ENCODE peak calls at places on chromosomes 16 and 17, in eight cellular contexts. N is uterus; C is CD8-positive, alpha-beta T cell; A is colonic mucosa; M is Caco-2; X is NB4; V is lung; Z is adrenal gland. B is an unnamed sample.

GRCh38 chr17:74779948-74780400 is 3.8 kb upstream of the NAT9 start:
- DNase-seq in V (peak), A (no peak), N (no peak), X (peak), M (no peak), Z (peak), C (peak), B (no peak)

GRCh38 chr17:16991349-16992009 is 19.6 kb upstream of the TNFRSF13B start:
- DNase-seq in A (peak), Z (peak), V (peak), X (peak), C (peak), M (peak), N (peak), B (no peak)

GRCh38 chr16:19114359-19115147 is 789 bp downstream of the ITPRIPL2 start:
- DNase-seq in A (peak), M (peak), V (peak), C (no peak), X (no peak), Z (peak), N (peak), B (peak)

GRCh38 chr16:56189990-56190902 is 1.0 kb upstream of the GNAO1 start:
- DNase-seq in C (no peak), Z (no peak), M (no peak), V (no peak), N (no peak), X (no peak), A (no peak), B (no peak)

GRCh38 chr17:28328325-28328724 is 6.9 kb downstream of the IFT20 start:
- DNase-seq in M (peak), Z (no peak), N (no peak), C (no peak), V (no peak), A (no peak), X (no peak), B (peak)

GRCh38 chr17:43094129-43094834 is 30.9 kb downstream of the BRCA1 start:
- DNase-seq in A (no peak), V (no peak), N (no peak), C (no peak), X (no peak), Z (no peak), M (no peak), B (no peak)

GRCh38 chr16:72008424-72009216 is at the start of gene DHODH:
- DNase-seq in Z (peak), X (peak), V (peak), M (peak), C (peak), A (peak), N (peak), B (peak)

GRCh38 chr17:230371-230770 is 48.9 kb upstream of the DOC2B start:
- DNase-seq in V (no peak), X (no peak), Z (no peak), C (no peak), M (no peak), N (no peak), A (no peak), B (no peak)

GRCh38 chr16:12431547-12431946 is 372.1 kb downstream of the CPPED1 start:
- DNase-seq in N (no peak), V (no peak), M (no peak), X (no peak), C (no peak), Z (no peak), A (no peak), B (no peak)

GRCh38 chr17:4035081-4035680 is 70.9 kb upstream of the ATP2A3 start:
- DNase-seq in M (no peak), V (no peak), X (no peak), N (no peak), C (no peak), Z (no peak), A (no peak), B (no peak)

GRCh38 chr16:2779978-2780898 is 3.2 kb upstream of the ELOB start:
- DNase-seq in M (no peak), C (no peak), Z (peak), V (no peak), N (peak), A (no peak), X (no peak), B (peak)

GRCh38 chr16:24535827-24536226 is 3.5 kb upstream of the RBBP6 start:
- DNase-seq in N (no peak), Z (no peak), A (no peak), C (no peak), M (no peak), X (no peak), V (no peak), B (no peak)

GRCh38 chr16:24538756-24539294 is 541 bp upstream of the RBBP6 start:
- DNase-seq in C (no peak), M (no peak), A (no peak), X (no peak), Z (peak), V (no peak), N (no peak), B (no peak)

GRCh38 chr16:24536671-24537070 is 2.7 kb upstream of the RBBP6 start:
- DNase-seq in C (no peak), Z (no peak), X (no peak), N (no peak), M (no peak), A (no peak), V (no peak), B (no peak)

GRCh38 chr16:24539295-24539849 is at the start of gene RBBP6:
- DNase-seq in Z (peak), A (peak), X (peak), C (peak), V (peak), N (peak), M (peak), B (peak)

DNA sequence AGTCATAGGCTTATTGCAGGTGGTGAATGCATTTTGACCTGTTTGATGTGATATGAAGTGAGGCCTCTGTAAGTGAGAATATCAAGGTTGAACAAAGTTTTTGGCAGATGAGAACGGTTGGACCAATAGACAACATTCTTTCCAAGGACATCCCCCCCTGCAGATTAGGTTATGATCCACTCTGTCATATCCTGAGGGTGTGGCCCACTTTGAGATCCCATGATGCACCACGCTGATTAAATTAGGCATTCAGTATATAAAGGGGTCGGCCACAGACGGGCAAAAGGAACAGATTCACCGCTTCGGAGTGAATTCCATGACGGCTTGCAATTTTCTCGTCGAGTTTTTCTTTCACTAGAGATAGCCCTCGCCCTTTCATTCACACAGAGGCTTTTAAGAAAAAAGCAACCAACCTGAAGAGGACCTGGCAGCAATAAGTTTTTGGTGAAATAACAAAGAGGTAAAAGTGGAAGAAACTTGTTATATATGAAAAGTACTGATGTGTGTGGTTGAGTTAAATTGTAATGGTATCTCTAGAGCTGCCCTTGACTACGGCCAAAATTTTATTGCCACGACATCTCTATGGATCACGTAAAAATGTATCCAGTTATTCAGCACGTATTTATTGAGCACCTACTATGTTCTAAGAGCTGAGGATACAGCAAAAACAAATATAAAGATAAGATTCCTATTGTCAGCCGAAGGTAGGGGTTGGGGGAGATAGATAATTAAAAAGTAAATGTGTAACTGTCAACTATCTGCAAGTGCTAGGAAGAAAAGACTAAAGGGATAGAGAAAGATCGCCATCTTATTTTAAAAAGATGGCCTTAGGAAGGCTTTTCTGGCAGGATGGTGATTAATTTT is 1.7 kb upstream of the RBBP6 start:
- DNase-seq in X (peak), Z (no peak), N (no peak), M (no peak), C (no peak), A (no peak), V (no peak), B (no peak)
- H3K4me3 ChIP-seq in X (no peak), Z (no peak), N (no peak), M (no peak), C (no peak), A (no peak), V (no peak), B (no peak)

GRCh38 chr17:61927211-61928100 is at the start of gene INTS2:
- DNase-seq in Z (peak), M (peak), C (peak), V (peak), X (peak), N (peak), A (peak), B (peak)
- TF ChIP-seq CTCF in Z (no peak), M (no peak), C (no peak), V (no peak), X (no peak), N (peak), A (no peak), B (no peak)

GRCh38 chr17:50028207-50029120 is 27.4 kb upstream of the ITGA3 start:
- DNase-seq in V (peak), N (no peak), A (no peak), X (no peak), Z (peak), M (no peak), C (no peak), B (no peak)

GRCh38 chr17:50026046-50026675 is 29.7 kb upstream of the ITGA3 start:
- DNase-seq in C (no peak), Z (peak), X (no peak), V (peak), M (no peak), N (no peak), A (no peak), B (no peak)

GRCh38 chr17:50029185-50029584 is 26.7 kb upstream of the ITGA3 start:
- DNase-seq in V (peak), A (no peak), Z (no peak), M (no peak), C (no peak), N (no peak), X (no peak), B (no peak)

GRCh38 chr17:50026901-50027638 is 28.8 kb upstream of the ITGA3 start:
- DNase-seq in C (peak), A (peak), X (peak), Z (peak), M (peak), V (peak), N (peak), B (peak)

GRCh38 chr17:50027639-50028206 is 28.2 kb upstream of the ITGA3 start:
- DNase-seq in X (peak), V (peak), A (peak), Z (peak), C (no peak), M (no peak), N (peak), B (peak)
- H3K4me3 ChIP-seq in X (no peak), V (no peak), A (no peak), Z (no peak), C (no peak), M (no peak), N (peak), B (peak)

GRCh38 chr17:45020354-45021138 is 30.9 kb downstream of the DCAKD start:
- DNase-seq in V (no peak), N (no peak), C (no peak), A (peak), Z (peak), M (no peak), X (no peak), B (no peak)

GRCh38 chr17:45022288-45022648 is 29.2 kb downstream of the DCAKD start:
- DNase-seq in A (no peak), M (no peak), Z (no peak), C (no peak), X (no peak), N (no peak), V (no peak), B (no peak)

GRCh38 chr17:45022655-45023339 is 28.6 kb downstream of the DCAKD start:
- DNase-seq in N (no peak), Z (peak), M (no peak), V (no peak), A (no peak), C (no peak), X (no peak), B (no peak)

GRCh38 chr17:45019177-45019711 is 32.2 kb downstream of the DCAKD start:
- DNase-seq in N (no peak), V (no peak), A (peak), M (peak), X (peak), C (no peak), Z (no peak), B (no peak)

GRCh38 chr17:45021607-45022287 is 29.7 kb downstream of the DCAKD start:
- DNase-seq in X (peak), M (peak), N (peak), A (peak), Z (peak), V (peak), C (peak), B (no peak)
- TF ChIP-seq CTCF in X (peak), M (peak), N (peak), A (peak), Z (peak), V (peak), C (peak), B (peak)

B was measured in coronary artery.